ENCODE peak calls at places on chromosomes 11 and 22, in four cellular contexts. E, T, D and K are unnamed samples.

GRCh38 chr11:119258983-119259382 is 52.8 kb downstream of the CBL start:
- DNase-seq in E (peak), T (no peak), D (no peak), K (no peak)

GRCh38 chr11:2581151-2581930 is 118.5 kb downstream of the KCNQ1OT1 start:
- DNase-seq in E (no peak), T (no peak), D (no peak), K (no peak)

GRCh38 chr11:8338138-8338537 is 74.5 kb upstream of the LMO1 start:
- DNase-seq in E (peak), T (peak), D (peak), K (peak)

GRCh38 chr11:121928597-121929580 is 187.1 kb downstream of the BLID start:
- DNase-seq in E (no peak), T (peak), D (no peak), K (no peak)

GRCh38 chr11:46277623-46278386 is at the start of gene CREB3L1:
- DNase-seq in E (no peak), T (peak), D (no peak), K (no peak)

GRCh38 chr11:125949271-125950177 is 3.7 kb downstream of the VSIG10L2 start:
- DNase-seq in E (no peak), T (no peak), D (no peak), K (no peak)

GRCh38 chr11:2428322-2428795 is 16.0 kb downstream of the TRPM5 start:
- DNase-seq in E (peak), T (peak), D (peak), K (peak)

GRCh38 chr22:47012589-47013365 is 250.3 kb downstream of the TBC1D22A start:
- DNase-seq in E (no peak), T (no peak), D (peak), K (no peak)

GRCh38 chr11:112881461-112881860 is 79.8 kb upstream of the NCAM1 start:
- DNase-seq in E (no peak), T (peak), D (peak), K (no peak)

GRCh38 chr11:17252704-17253103 is 23.8 kb upstream of the NUCB2 start:
- DNase-seq in E (no peak), T (no peak), D (no peak), K (no peak)

DNA sequence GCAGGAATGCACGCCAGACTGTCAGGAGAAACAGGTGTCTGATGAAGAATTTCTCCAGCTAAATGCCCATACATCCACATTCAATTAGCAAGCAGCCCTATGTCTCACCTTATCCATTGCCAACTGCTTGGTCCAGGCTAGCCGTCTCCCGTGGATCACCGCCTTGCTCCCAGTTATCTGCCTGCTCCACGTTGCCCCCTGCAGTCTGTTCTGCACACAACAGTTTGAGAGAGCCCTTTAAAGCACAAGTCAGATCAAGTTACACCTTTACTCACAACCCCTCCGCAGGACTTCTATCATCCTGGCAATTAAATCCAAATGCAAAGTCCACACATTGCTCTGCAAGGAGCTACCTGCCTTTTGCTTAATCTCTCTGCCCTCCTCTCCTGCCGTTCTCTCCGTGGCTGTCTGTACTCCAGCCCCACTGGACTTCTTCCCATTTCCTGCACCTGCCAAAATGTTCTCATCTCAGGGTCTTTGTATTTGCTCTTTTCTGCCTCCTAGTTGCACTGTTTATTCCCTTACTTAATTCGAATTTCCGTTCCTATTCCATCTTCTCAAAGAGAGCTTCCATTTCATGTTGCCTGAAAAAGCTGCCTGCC is 185.3 kb upstream of the LARGE1 start:
- DNase-seq in E (peak), T (peak), D (peak), K (peak)
- TF ChIP-seq CTCF in E (peak), T (peak), D (peak), K (peak)

GRCh38 chr11:22432331-22433065 is 94.3 kb downstream of the SLC17A6 start:
- DNase-seq in E (no peak), T (peak), D (peak), K (no peak)

GRCh38 chr11:22431074-22431473 is 92.9 kb downstream of the SLC17A6 start:
- DNase-seq in E (no peak), T (no peak), D (no peak), K (no peak)

GRCh38 chr11:22430286-22430685 is 92.1 kb downstream of the SLC17A6 start:
- DNase-seq in E (no peak), T (no peak), D (no peak), K (no peak)

GRCh38 chr11:22426915-22427314 is 88.7 kb downstream of the SLC17A6 start:
- DNase-seq in E (no peak), T (no peak), D (no peak), K (no peak)
- TF ChIP-seq CTCF in E (no peak), T (no peak), D (no peak), K (no peak)

GRCh38 chr11:134033276-134033675 is 35.6 kb upstream of the JAM3 start:
- DNase-seq in E (no peak), T (no peak), D (no peak), K (no peak)
- TF ChIP-seq CTCF in E (no peak), T (no peak), D (no peak), K (no peak)

GRCh38 chr22:36368359-36368983 is 19.3 kb downstream of the MYH9 start:
- DNase-seq in E (no peak), T (peak), D (peak), K (no peak)
- TF ChIP-seq CTCF in E (peak), T (no peak), D (peak), K (no peak)

GRCh38 chr11:127017482-127017881 is 16.9 kb upstream of the KIRREL3 start:
- DNase-seq in E (no peak), T (peak), D (peak), K (no peak)
- TF ChIP-seq CTCF in E (no peak), T (peak), D (peak), K (no peak)